ENCODE peak calls at places on chromosome 13, in six cellular contexts. U, J, M, R, H and O are unnamed samples.

GRCh38 chr13:80022146-80022545 is 318.8 kb downstream of the SPRY2 start:
- DNase-seq in U (no peak), J (no peak), M (no peak), R (no peak), H (no peak), O (no peak)

GRCh38 chr13:43787998-43788397 is 1.2 kb upstream of the ENOX1 start:
- DNase-seq in U (no peak), J (no peak), M (no peak), R (no peak), H (no peak), O (no peak)

GRCh38 chr13:27533155-27533643 is 82.8 kb upstream of the MTIF3 start:
- DNase-seq in U (peak), J (peak), M (peak), R (peak), H (peak), O (peak)

GRCh38 chr13:32969516-32969941 is 46.7 kb upstream of the KL start:
- DNase-seq in U (no peak), J (no peak), M (no peak), R (no peak), H (no peak), O (no peak)

GRCh38 chr13:43657485-43657884 is 129.3 kb downstream of the ENOX1 start:
- DNase-seq in U (no peak), J (no peak), M (no peak), R (no peak), H (no peak), O (no peak)

GRCh38 chr13:61728468-61728867 is 312.8 kb upstream of the PCDH20 start:
- DNase-seq in U (no peak), J (no peak), M (no peak), R (no peak), H (no peak), O (no peak)

GRCh38 chr13:73390100-73390499 is 331.3 kb downstream of the KLF5 start:
- DNase-seq in U (no peak), J (no peak), M (no peak), R (no peak), H (no peak), O (no peak)

GRCh38 chr13:41613984-41614581 is 156.7 kb downstream of the RGCC start:
- DNase-seq in U (no peak), J (no peak), M (no peak), R (peak), H (no peak), O (no peak)

GRCh38 chr13:48851707-48852106 is 124.0 kb upstream of the FNDC3A start:
- DNase-seq in U (no peak), J (no peak), M (no peak), R (no peak), H (no peak), O (no peak)

GRCh38 chr13:91284335-91284734 is 63.2 kb upstream of the MIR17HG start:
- DNase-seq in U (no peak), J (no peak), M (no peak), R (no peak), H (no peak), O (no peak)

GRCh38 chr13:51923983-51924539 is 62.3 kb downstream of the CCDC70 start:
- DNase-seq in U (no peak), J (no peak), M (no peak), R (no peak), H (no peak), O (no peak)

GRCh38 chr13:20353973-20354372 is 121.9 kb upstream of the GJB6 start:
- DNase-seq in U (no peak), J (no peak), M (no peak), R (no peak), H (no peak), O (no peak)

GRCh38 chr13:79741006-79741405 is 260.1 kb downstream of the NDFIP2 start:
- DNase-seq in U (no peak), J (no peak), M (no peak), R (no peak), H (no peak), O (no peak)

GRCh38 chr13:105196052-105196451 is 1339.4 kb downstream of the EFNB2 start:
- DNase-seq in U (no peak), J (peak), M (no peak), R (no peak), H (no peak), O (no peak)

GRCh38 chr13:95741584-95742563 is 64.9 kb downstream of the DNAJC3 start:
- DNase-seq in U (no peak), J (no peak), M (no peak), R (no peak), H (no peak), O (no peak)

GRCh38 chr13:76754414-76754813 is 131.8 kb downstream of the KCTD12 start:
- DNase-seq in U (no peak), J (no peak), M (no peak), R (no peak), H (no peak), O (no peak)

GRCh38 chr13:68232351-68233130 is 1002.4 kb upstream of the PCDH9 start:
- DNase-seq in U (no peak), J (no peak), M (no peak), R (no peak), H (no peak), O (no peak)

GRCh38 chr13:108220042-108220441 is 1.9 kb downstream of the ABHD13 start:
- DNase-seq in U (no peak), J (no peak), M (no peak), R (no peak), H (no peak), O (no peak)

GRCh38 chr13:36850790-36851438 is 31.9 kb downstream of the RFXAP start:
- DNase-seq in U (no peak), J (no peak), M (no peak), R (no peak), H (no peak), O (no peak)

GRCh38 chr13:25064396-25064795 is 31.5 kb upstream of the PABPC3 start:
- DNase-seq in U (no peak), J (no peak), M (no peak), R (no peak), H (no peak), O (no peak)

GRCh38 chr13:42001580-42001979 is 40.7 kb upstream of the VWA8 start:
- DNase-seq in U (no peak), J (no peak), M (no peak), R (peak), H (no peak), O (no peak)

GRCh38 chr13:63773476-63773875 is 2357.8 kb upstream of the PCDH20 start:
- DNase-seq in U (no peak), J (no peak), M (no peak), R (no peak), H (no peak), O (no peak)